ENCODE peak calls at places on chromosomes 11 and 22, in six cellular contexts. One of them, this sample, is unnamed.

GRCh38 chr22:30265851-30266444 is 703 bp downstream of the OSM start:
- DNase-seq in BE2C: no peak
- DNase-seq in OCI-LY7: peak; percentile 90
- DNase-seq in neuronal stem cell: no peak
- DNase-seq in CD8-positive, alpha-beta memory T cell: peak; percentile 81
- DNase-seq in A549: no peak
- DNase-seq in this sample: peak; percentile 73

GRCh38 chr11:3106736-3107524 is 49.7 kb upstream of the CARS1 start:
- DNase-seq in neuronal stem cell: no peak
- DNase-seq in A549: no peak
- DNase-seq in CD8-positive, alpha-beta memory T cell: no peak
- DNase-seq in BE2C: no peak
- DNase-seq in OCI-LY7: no peak
- DNase-seq in this sample: no peak

GRCh38 chr11:2522636-2523255 is 77.9 kb downstream of the KCNQ1 start:
- DNase-seq in CD8-positive, alpha-beta memory T cell: no peak
- DNase-seq in BE2C: peak; percentile 1
- DNase-seq in OCI-LY7: no peak
- DNase-seq in neuronal stem cell: no peak
- DNase-seq in A549: no peak
- DNase-seq in this sample: no peak

GRCh38 chr11:94762208-94762607 is 5.9 kb upstream of the AMOTL1 start:
- DNase-seq in neuronal stem cell: no peak
- DNase-seq in CD8-positive, alpha-beta memory T cell: no peak
- DNase-seq in A549: no peak
- DNase-seq in BE2C: peak; percentile 49
- DNase-seq in OCI-LY7: peak; percentile 1
- DNase-seq in this sample: no peak

GRCh38 chr11:96464695-96465307 is 75.0 kb downstream of the JRKL start:
- DNase-seq in CD8-positive, alpha-beta memory T cell: no peak
- DNase-seq in BE2C: peak; percentile 26
- DNase-seq in OCI-LY7: peak; percentile 77
- DNase-seq in A549: peak; percentile 70
- DNase-seq in neuronal stem cell: peak; percentile 59
- DNase-seq in this sample: no peak

GRCh38 chr11:5421811-5422210 is at the start of gene OR51Q1:
- DNase-seq in A549: no peak
- DNase-seq in CD8-positive, alpha-beta memory T cell: no peak
- DNase-seq in neuronal stem cell: no peak
- DNase-seq in OCI-LY7: no peak
- DNase-seq in BE2C: no peak
- DNase-seq in this sample: no peak

GRCh38 chr11:15309296-15309695 is 194.6 kb downstream of the INSC start:
- DNase-seq in A549: no peak
- DNase-seq in CD8-positive, alpha-beta memory T cell: no peak
- DNase-seq in OCI-LY7: no peak
- DNase-seq in BE2C: no peak
- DNase-seq in neuronal stem cell: no peak
- DNase-seq in this sample: no peak

GRCh38 chr11:95790933-95791247 is 592 bp downstream of the CEP57 start:
- DNase-seq in BE2C: peak; percentile 60
- DNase-seq in neuronal stem cell: peak; percentile 44
- DNase-seq in A549: peak; percentile 10
- DNase-seq in OCI-LY7: peak; percentile 71
- DNase-seq in CD8-positive, alpha-beta memory T cell: peak; percentile 38
- DNase-seq in this sample: peak; percentile 26

GRCh38 chr22:28252539-28252938 is 333.5 kb upstream of the PITPNB start:
- DNase-seq in OCI-LY7: no peak
- DNase-seq in CD8-positive, alpha-beta memory T cell: no peak
- DNase-seq in BE2C: no peak
- DNase-seq in A549: no peak
- DNase-seq in neuronal stem cell: no peak
- DNase-seq in this sample: no peak

GRCh38 chr11:94199367-94200130 is 70.9 kb downstream of the PANX1 start:
- DNase-seq in neuronal stem cell: no peak
- DNase-seq in BE2C: peak; percentile 23
- DNase-seq in A549: no peak
- DNase-seq in OCI-LY7: no peak
- DNase-seq in CD8-positive, alpha-beta memory T cell: no peak
- DNase-seq in this sample: no peak

GRCh38 chr11:108170191-108170590 is 48.8 kb downstream of the ACAT1 start:
- DNase-seq in A549: no peak
- DNase-seq in OCI-LY7: no peak
- DNase-seq in BE2C: no peak
- DNase-seq in CD8-positive, alpha-beta memory T cell: no peak
- DNase-seq in neuronal stem cell: no peak
- DNase-seq in this sample: no peak

GRCh38 chr11:17129003-17129402 is 51.5 kb upstream of the RPS13 start:
- DNase-seq in neuronal stem cell: no peak
- DNase-seq in CD8-positive, alpha-beta memory T cell: no peak
- DNase-seq in OCI-LY7: no peak
- DNase-seq in A549: no peak
- DNase-seq in BE2C: no peak
- DNase-seq in this sample: no peak

GRCh38 chr11:85725510-85726258 is 39.7 kb upstream of the CCDC89 start:
- DNase-seq in A549: peak; percentile 41
- DNase-seq in OCI-LY7: no peak
- DNase-seq in neuronal stem cell: no peak
- DNase-seq in BE2C: no peak
- DNase-seq in CD8-positive, alpha-beta memory T cell: no peak
- DNase-seq in this sample: no peak

GRCh38 chr11:63537293-63538101 is 889 bp downstream of the PLAAT4 start:
- DNase-seq in neuronal stem cell: no peak
- DNase-seq in OCI-LY7: no peak
- DNase-seq in BE2C: no peak
- DNase-seq in CD8-positive, alpha-beta memory T cell: no peak
- DNase-seq in A549: no peak
- DNase-seq in this sample: no peak

GRCh38 chr11:10654211-10655150 is 39.1 kb downstream of the IRAG1 start:
- DNase-seq in neuronal stem cell: peak; percentile 32
- DNase-seq in BE2C: peak; percentile 19
- DNase-seq in A549: peak; percentile 35
- DNase-seq in CD8-positive, alpha-beta memory T cell: peak; percentile 3
- DNase-seq in OCI-LY7: peak; percentile 63
- DNase-seq in this sample: no peak

GRCh38 chr11:110434952-110435779 is 5.4 kb downstream of the FDX1 start:
- DNase-seq in OCI-LY7: peak; percentile 47
- DNase-seq in CD8-positive, alpha-beta memory T cell: peak; percentile 13
- DNase-seq in BE2C: no peak
- DNase-seq in A549: no peak
- DNase-seq in neuronal stem cell: no peak
- DNase-seq in this sample: no peak

GRCh38 chr11:9748361-9748970 is 84.6 kb downstream of the SWAP70 start:
- DNase-seq in A549: peak; percentile 89
- DNase-seq in neuronal stem cell: no peak
- DNase-seq in BE2C: peak; percentile 54
- DNase-seq in CD8-positive, alpha-beta memory T cell: peak; percentile 30
- DNase-seq in OCI-LY7: peak; percentile 88
- DNase-seq in this sample: peak; percentile 24

GRCh38 chr11:71178076-71178475 is 74.3 kb downstream of the SHANK2 start:
- DNase-seq in A549: no peak
- DNase-seq in neuronal stem cell: no peak
- DNase-seq in CD8-positive, alpha-beta memory T cell: no peak
- DNase-seq in BE2C: no peak
- DNase-seq in OCI-LY7: no peak
- DNase-seq in this sample: no peak

DNA sequence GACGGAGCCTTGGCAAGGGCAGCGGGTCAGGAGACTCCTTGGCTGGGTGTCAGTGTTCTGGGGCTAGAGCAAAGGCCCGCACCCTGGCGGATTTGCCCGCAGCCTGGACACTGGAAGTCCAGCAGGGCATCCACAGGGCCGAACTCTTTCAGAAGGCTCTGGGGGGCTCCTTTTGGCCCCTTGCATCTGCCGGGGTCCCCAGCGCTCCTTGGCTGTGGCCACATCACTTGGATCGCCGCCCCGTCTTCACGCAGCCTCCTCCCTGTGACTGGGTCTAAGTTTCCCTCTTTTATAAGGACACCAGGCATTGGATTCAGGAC is 20.0 kb downstream of the MUC5AC start:
- DNase-seq in OCI-LY7: no peak
- DNase-seq in BE2C: no peak
- DNase-seq in CD8-positive, alpha-beta memory T cell: no peak
- DNase-seq in neuronal stem cell: no peak
- DNase-seq in A549: no peak
- DNase-seq in this sample: no peak
- H3K9me3 ChIP-seq in OCI-LY7: no peaks in the 10 kb centered on the region
- H3K9me3 ChIP-seq in BE2C: no peaks in the 10 kb centered on the region
- H3K9me3 ChIP-seq in CD8-positive, alpha-beta memory T cell: no peaks in the 10 kb centered on the region
- H3K9me3 ChIP-seq in neuronal stem cell: no peaks in the 10 kb centered on the region
- H3K9me3 ChIP-seq in A549: no peaks in the 10 kb centered on the region
- H3K9me3 ChIP-seq in this sample: no peaks in the 10 kb centered on the region

DNA sequence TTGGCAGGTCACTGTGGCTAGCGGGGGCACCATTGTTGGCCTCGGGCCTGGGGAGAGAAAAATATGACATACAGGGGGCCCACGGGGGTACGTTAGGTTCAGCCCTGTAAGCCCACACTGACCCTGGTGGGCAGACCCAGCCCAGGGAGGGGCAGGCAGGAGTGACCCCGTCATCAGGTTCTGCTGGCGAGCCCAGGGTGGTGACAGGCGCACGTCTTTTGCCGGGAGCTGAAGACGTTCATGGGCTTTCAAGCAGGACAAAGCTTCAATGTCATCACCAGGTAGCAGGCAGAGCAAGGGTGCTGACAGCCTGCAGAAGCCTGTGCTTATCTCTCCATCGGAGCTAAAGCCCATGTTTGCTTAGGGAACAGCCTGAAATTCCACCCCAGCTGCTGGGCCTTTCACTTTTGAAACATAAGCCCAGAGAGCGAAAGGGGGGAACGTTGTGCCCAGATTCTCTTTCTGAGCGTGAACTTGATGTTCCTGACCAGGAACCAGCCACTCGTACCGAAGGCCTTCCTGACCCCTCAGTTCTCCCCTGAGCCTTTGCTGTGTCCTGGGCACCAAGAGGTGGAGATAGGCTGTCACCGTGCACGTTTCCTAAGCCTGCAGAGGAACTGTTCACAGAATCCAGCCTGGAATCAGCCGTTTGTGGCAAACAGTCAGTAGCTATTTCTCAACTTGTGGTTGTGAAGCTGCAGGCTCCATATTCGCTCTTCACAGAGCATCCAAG is 74.0 kb upstream of the ATXN10 start:
- DNase-seq in BE2C: no peak
- DNase-seq in OCI-LY7: no peak
- DNase-seq in A549: no peak
- DNase-seq in neuronal stem cell: no peak
- DNase-seq in CD8-positive, alpha-beta memory T cell: no peak
- DNase-seq in this sample: no peak
- H3K9me3 ChIP-seq in BE2C: no peaks in the 10 kb centered on the region
- H3K9me3 ChIP-seq in OCI-LY7: no peaks in the 10 kb centered on the region
- H3K9me3 ChIP-seq in A549: no peaks in the 10 kb centered on the region
- H3K9me3 ChIP-seq in neuronal stem cell: no peaks in the 10 kb centered on the region
- H3K9me3 ChIP-seq in CD8-positive, alpha-beta memory T cell: no peaks in the 10 kb centered on the region
- H3K9me3 ChIP-seq in this sample: no peaks in the 10 kb centered on the region

DNA sequence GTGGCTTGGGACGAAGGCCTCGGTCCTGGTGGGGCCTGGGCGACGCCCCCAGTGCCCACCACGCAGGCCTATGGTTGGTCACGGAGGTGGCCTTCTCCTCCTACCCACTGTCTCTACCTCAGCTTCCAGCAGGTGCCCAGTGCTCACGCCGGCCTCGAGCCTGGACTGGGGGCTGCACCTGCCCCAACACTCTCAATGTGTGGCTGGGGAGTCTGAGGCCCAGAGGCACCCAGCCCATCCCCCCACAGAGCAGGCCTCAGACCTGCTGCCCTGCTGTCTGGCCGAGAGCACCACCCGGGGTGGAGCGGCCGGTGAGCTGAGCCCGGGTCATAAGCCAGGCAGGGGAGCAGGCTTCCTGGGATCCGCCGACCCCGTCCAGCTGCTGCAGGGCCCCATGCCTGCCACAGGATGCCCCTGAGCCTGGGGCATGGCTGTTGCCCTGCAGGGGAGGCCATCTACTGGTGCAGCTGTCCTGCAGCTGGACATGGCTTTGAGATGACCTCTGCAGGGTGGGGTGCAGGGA is 28.5 kb upstream of the MUC5AC start:
- DNase-seq in BE2C: no peak
- DNase-seq in OCI-LY7: no peak
- DNase-seq in A549: no peak
- DNase-seq in CD8-positive, alpha-beta memory T cell: no peak
- DNase-seq in neuronal stem cell: no peak
- DNase-seq in this sample: no peak
- H3K9me3 ChIP-seq in BE2C: no peaks in the 10 kb centered on the region
- H3K9me3 ChIP-seq in OCI-LY7: no peaks in the 10 kb centered on the region
- H3K9me3 ChIP-seq in A549: peaks cover 8% of the 10 kb centered on the region
- H3K9me3 ChIP-seq in CD8-positive, alpha-beta memory T cell: no peaks in the 10 kb centered on the region
- H3K9me3 ChIP-seq in neuronal stem cell: no peaks in the 10 kb centered on the region
- H3K9me3 ChIP-seq in this sample: peaks cover 5% of the 10 kb centered on the region

DNA sequence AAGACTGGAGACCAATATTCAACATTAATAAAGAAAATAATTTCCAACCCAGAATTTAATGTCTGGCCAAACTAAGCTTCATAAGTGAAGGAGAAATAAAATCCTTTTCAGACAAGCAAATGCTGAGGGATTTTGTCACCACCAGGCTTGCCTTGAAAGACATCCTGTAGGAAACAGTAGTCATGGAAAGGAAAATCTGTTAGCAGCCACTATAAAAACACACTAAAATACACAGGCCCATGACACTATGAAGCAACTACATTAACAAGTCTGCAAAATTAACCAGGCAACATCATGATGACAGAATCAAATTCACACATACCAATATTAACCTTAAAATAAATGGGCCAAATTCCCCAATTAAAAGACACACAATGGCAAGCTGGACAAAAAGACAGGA is 2.4 kb upstream of the CASP4 start:
- DNase-seq in BE2C: no peak
- DNase-seq in CD8-positive, alpha-beta memory T cell: no peak
- DNase-seq in OCI-LY7: no peak
- DNase-seq in neuronal stem cell: no peak
- DNase-seq in A549: no peak
- DNase-seq in this sample: no peak
- H3K9me3 ChIP-seq in BE2C: no peaks in the 10 kb centered on the region
- H3K9me3 ChIP-seq in CD8-positive, alpha-beta memory T cell: no peaks in the 10 kb centered on the region
- H3K9me3 ChIP-seq in OCI-LY7: no peaks in the 10 kb centered on the region
- H3K9me3 ChIP-seq in neuronal stem cell: no peaks in the 10 kb centered on the region
- H3K9me3 ChIP-seq in A549: peaks cover 3% of the 10 kb centered on the region
- H3K9me3 ChIP-seq in this sample: no peaks in the 10 kb centered on the region

GRCh38 chr11:129543515-129544290 is 168.1 kb downstream of the BARX2 start:
- DNase-seq in neuronal stem cell: no peak
- DNase-seq in A549: no peak
- DNase-seq in CD8-positive, alpha-beta memory T cell: no peak
- DNase-seq in BE2C: no peak
- DNase-seq in OCI-LY7: no peak
- DNase-seq in this sample: no peak
- H3K9me3 ChIP-seq in neuronal stem cell: no peaks in the 10 kb centered on the region
- H3K9me3 ChIP-seq in A549: no peaks in the 10 kb centered on the region
- H3K9me3 ChIP-seq in CD8-positive, alpha-beta memory T cell: no peaks in the 10 kb centered on the region
- H3K9me3 ChIP-seq in BE2C: no peaks in the 10 kb centered on the region
- H3K9me3 ChIP-seq in OCI-LY7: no peaks in the 10 kb centered on the region
- H3K9me3 ChIP-seq in this sample: no peaks in the 10 kb centered on the region

GRCh38 chr22:47597041-47597440 is 834.6 kb downstream of the TBC1D22A start:
- DNase-seq in A549: no peak
- DNase-seq in OCI-LY7: no peak
- DNase-seq in CD8-positive, alpha-beta memory T cell: no peak
- DNase-seq in neuronal stem cell: no peak
- DNase-seq in BE2C: no peak
- DNase-seq in this sample: no peak
- H3K9me3 ChIP-seq in A549: no peaks in the 10 kb centered on the region
- H3K9me3 ChIP-seq in OCI-LY7: no peaks in the 10 kb centered on the region
- H3K9me3 ChIP-seq in CD8-positive, alpha-beta memory T cell: no peaks in the 10 kb centered on the region
- H3K9me3 ChIP-seq in neuronal stem cell: no peaks in the 10 kb centered on the region
- H3K9me3 ChIP-seq in BE2C: no peaks in the 10 kb centered on the region
- H3K9me3 ChIP-seq in this sample: no peaks in the 10 kb centered on the region

GRCh38 chr22:48734961-48735360 is 1092.7 kb downstream of the BRD1 start:
- DNase-seq in CD8-positive, alpha-beta memory T cell: no peak
- DNase-seq in neuronal stem cell: no peak
- DNase-seq in A549: no peak
- DNase-seq in BE2C: peak; percentile 2
- DNase-seq in OCI-LY7: no peak
- DNase-seq in this sample: no peak
- H3K9me3 ChIP-seq in CD8-positive, alpha-beta memory T cell: no peaks in the 10 kb centered on the region
- H3K9me3 ChIP-seq in neuronal stem cell: no peaks in the 10 kb centered on the region
- H3K9me3 ChIP-seq in A549: no peaks in the 10 kb centered on the region
- H3K9me3 ChIP-seq in BE2C: peaks cover 3% of the 10 kb centered on the region
- H3K9me3 ChIP-seq in OCI-LY7: no peaks in the 10 kb centered on the region
- H3K9me3 ChIP-seq in this sample: no peaks in the 10 kb centered on the region

This sample was measured in T-helper 17 cell.